ENCODE peak calls at places on chromosomes 13 and 19, in eight cellular contexts. C is body of pancreas; R is HFF-Myc; F is HTR-8/SVneo; X is heart right ventricle; B is A172; M is cardiac fibroblast; A is activated CD4-positive, CD25-positive, alpha-beta regulatory T cell treated with anti-CD3 and anti-CD28 coated beads, Interleukin-2, amount 50 U/mL, for 16 hours. Z is an unnamed sample.

GRCh38 chr19:6076291-6076665 is 34.0 kb downstream of the RFX2 start:
- DNase-seq in C (no peak), R (no peak), F (no peak), X (no peak), B (no peak), M (no peak), A (no peak), Z (no peak)

GRCh38 chr19:48991823-48992570 is 1.1 kb downstream of the GYS1 start:
- DNase-seq in C (peak), R (no peak), F (peak), X (peak), B (peak), M (peak), A (no peak), Z (no peak)

GRCh38 chr13:83879431-83880171 is 2.7 kb downstream of the SLITRK1 start:
- DNase-seq in C (no peak), R (no peak), F (no peak), X (no peak), B (no peak), M (no peak), A (no peak), Z (no peak)

GRCh38 chr19:11321206-11322126 is 18.0 kb downstream of the RAB3D start:
- DNase-seq in C (no peak), R (no peak), F (no peak), X (no peak), B (no peak), M (no peak), A (no peak), Z (no peak)

GRCh38 chr13:27573265-27573664 is 47.1 kb downstream of the LNX2 start:
- DNase-seq in C (no peak), R (no peak), F (peak), X (no peak), B (peak), M (peak), A (no peak), Z (no peak)

GRCh38 chr19:29896790-29897189 is 45.2 kb upstream of the URI1 start:
- DNase-seq in C (no peak), R (no peak), F (no peak), X (no peak), B (no peak), M (no peak), A (no peak), Z (no peak)

GRCh38 chr19:33202546-33203507 is 8.7 kb downstream of the LRP3 start:
- DNase-seq in C (no peak), R (no peak), F (no peak), X (no peak), B (no peak), M (no peak), A (no peak), Z (no peak)

GRCh38 chr19:7554990-7555864 is 19.7 kb downstream of the PNPLA6 start:
- DNase-seq in C (no peak), R (no peak), F (no peak), X (no peak), B (no peak), M (no peak), A (no peak), Z (no peak)

GRCh38 chr13:44243198-44243852 is 130.3 kb upstream of the SERP2 start:
- DNase-seq in C (no peak), R (no peak), F (peak), X (no peak), B (peak), M (peak), A (no peak), Z (no peak)

GRCh38 chr19:48135411-48135810 is 24.8 kb upstream of the PLA2G4C start:
- DNase-seq in C (peak), R (no peak), F (no peak), X (no peak), B (no peak), M (no peak), A (no peak), Z (no peak)

GRCh38 chr19:12868540-12869112 is 12.6 kb downstream of the DNASE2 start:
- DNase-seq in C (no peak), R (no peak), F (no peak), X (no peak), B (no peak), M (no peak), A (no peak), Z (no peak)

GRCh38 chr13:65787087-65787486 is 1443.0 kb downstream of the PCDH9 start:
- DNase-seq in C (no peak), R (no peak), F (no peak), X (no peak), B (peak), M (peak), A (no peak), Z (no peak)

GRCh38 chr13:75792526-75793187 is 156.5 kb downstream of the LMO7 start:
- DNase-seq in C (no peak), R (no peak), F (no peak), X (no peak), B (no peak), M (peak), A (no peak), Z (no peak)

GRCh38 chr19:49133621-49134454 is 14.5 kb downstream of the PPFIA3 start:
- DNase-seq in C (peak), R (no peak), F (no peak), X (peak), B (no peak), M (peak), A (no peak), Z (no peak)

GRCh38 chr19:33641261-33641660 is 19.5 kb downstream of the CHST8 start:
- DNase-seq in C (no peak), R (no peak), F (no peak), X (no peak), B (no peak), M (no peak), A (no peak), Z (no peak)

GRCh38 chr19:5672708-5673459 is 7.4 kb downstream of the MICOS13 start:
- DNase-seq in C (no peak), R (no peak), F (no peak), X (no peak), B (no peak), M (no peak), A (no peak), Z (no peak)

GRCh38 chr13:93614776-93615175 is 388.2 kb downstream of the GPC6 start:
- DNase-seq in C (no peak), R (no peak), F (no peak), X (no peak), B (no peak), M (no peak), A (no peak), Z (no peak)

GRCh38 chr19:9309974-9310446 is 372 bp upstream of the ZNF699 start:
- DNase-seq in C (peak), R (no peak), F (peak), X (peak), B (peak), M (peak), A (no peak), Z (peak)

GRCh38 chr13:33927315-33927714 is 109.4 kb downstream of the RFC3 start:
- DNase-seq in C (no peak), R (peak), F (no peak), X (no peak), B (peak), M (peak), A (no peak), Z (no peak)

GRCh38 chr13:41127746-41128145 is 4.9 kb downstream of the KBTBD6 start:
- DNase-seq in C (no peak), R (no peak), F (no peak), X (no peak), B (no peak), M (peak), A (no peak), Z (no peak)

GRCh38 chr13:27847669-27848068 is 55.4 kb downstream of the GSX1 start:
- DNase-seq in C (no peak), R (no peak), F (no peak), X (no peak), B (no peak), M (no peak), A (no peak), Z (no peak)

GRCh38 chr13:56561327-56561726 is 579.4 kb upstream of the PRR20A start:
- DNase-seq in C (no peak), R (no peak), F (no peak), X (no peak), B (no peak), M (no peak), A (no peak), Z (no peak)

GRCh38 chr19:45595814-45596213 is 6.2 kb downstream of the GPR4 start:
- DNase-seq in C (no peak), R (no peak), F (no peak), X (no peak), B (no peak), M (no peak), A (no peak), Z (no peak)

GRCh38 chr19:13015361-13016231 is 20.3 kb downstream of the NFIX start:
- DNase-seq in C (no peak), R (no peak), F (no peak), X (peak), B (no peak), M (peak), A (no peak), Z (no peak)

GRCh38 chr13:99895999-99896695 is 75.4 kb downstream of the ZIC5 start:
- DNase-seq in C (no peak), R (no peak), F (no peak), X (no peak), B (no peak), M (no peak), A (no peak), Z (no peak)

GRCh38 chr13:32200741-32201140 is 114.4 kb downstream of the ZAR1L start:
- DNase-seq in C (no peak), R (no peak), F (no peak), X (no peak), B (no peak), M (peak), A (no peak), Z (no peak)

GRCh38 chr13:86383561-86383960 is 584.3 kb upstream of the SLITRK6 start:
- DNase-seq in C (no peak), R (no peak), F (no peak), X (no peak), B (no peak), M (no peak), A (no peak), Z (no peak)

Z was measured in SK-N-MC.